ENCODE peak calls at places on chromosome 13, in five cellular contexts. L is spleen, D is adrenal gland, P is sigmoid colon, V is tibial nerve. C is an unnamed sample.

GRCh38 chr13:43959291-43959690 is 79.6 kb downstream of the LACC1 start:
- DNase-seq in L (no peak), D (no peak), P (no peak), V (no peak), C (no peak)

GRCh38 chr13:110882972-110883371 is 31.9 kb downstream of the ANKRD10 start:
- DNase-seq in L (no peak), D (no peak), P (no peak), V (no peak), C (no peak)

GRCh38 chr13:69213331-69213850 is 894.2 kb upstream of the ATXN8OS start:
- DNase-seq in L (no peak), D (no peak), P (no peak), V (no peak), C (no peak)

GRCh38 chr13:36750046-36750445 is 69.0 kb upstream of the RFXAP start:
- DNase-seq in L (no peak), D (no peak), P (no peak), V (no peak), C (no peak)

GRCh38 chr13:79382545-79383275 is 23.3 kb downstream of the RBM26 start:
- DNase-seq in L (no peak), D (no peak), P (no peak), V (no peak), C (no peak)

GRCh38 chr13:101242720-101243119 is 173.6 kb downstream of the NALCN start:
- DNase-seq in L (no peak), D (no peak), P (no peak), V (no peak), C (no peak)

GRCh38 chr13:52848455-52849190 is at the start of gene PCDH8:
- DNase-seq in L (no peak), D (peak), P (no peak), V (no peak), C (no peak)

GRCh38 chr13:113814435-113814821 is 49.4 kb downstream of the GAS6 start:
- DNase-seq in L (peak), D (no peak), P (no peak), V (no peak), C (no peak)

GRCh38 chr13:34942732-34943674 is 933 bp downstream of the NBEA start:
- DNase-seq in L (peak), D (peak), P (peak), V (no peak), C (peak)

GRCh38 chr13:110916671-110917142 is 1.8 kb upstream of the ANKRD10 start:
- DNase-seq in L (no peak), D (no peak), P (no peak), V (no peak), C (no peak)

GRCh38 chr13:35086667-35087066 is 144.6 kb downstream of the NBEA start:
- DNase-seq in L (no peak), D (no peak), P (no peak), V (no peak), C (no peak)

GRCh38 chr13:52599037-52599852 is 43.0 kb upstream of the HNRNPA1L2 start:
- DNase-seq in L (no peak), D (no peak), P (no peak), V (no peak), C (no peak)

GRCh38 chr13:51417716-51418115 is 35.1 kb downstream of the INTS6 start:
- DNase-seq in L (no peak), D (no peak), P (no peak), V (no peak), C (no peak)

GRCh38 chr13:51286135-51287002 is 53.1 kb upstream of the SERPINE3 start:
- DNase-seq in L (peak), D (peak), P (peak), V (peak), C (peak)

GRCh38 chr13:33446821-33447481 is 161.4 kb upstream of the STARD13 start:
- DNase-seq in L (no peak), D (no peak), P (no peak), V (no peak), C (no peak)

GRCh38 chr13:20501548-20501947 is 24.1 kb downstream of the CRYL1 start:
- DNase-seq in L (no peak), D (peak), P (no peak), V (no peak), C (no peak)

GRCh38 chr13:32047088-32047487 is 15.5 kb downstream of the FRY start:
- DNase-seq in L (no peak), D (no peak), P (no peak), V (no peak), C (no peak)

GRCh38 chr13:32047796-32048195 is 16.2 kb downstream of the FRY start:
- DNase-seq in L (no peak), D (no peak), P (no peak), V (no peak), C (no peak)

GRCh38 chr13:32042567-32042966 is 11.0 kb downstream of the FRY start:
- DNase-seq in L (no peak), D (no peak), P (no peak), V (no peak), C (no peak)

GRCh38 chr13:32045963-32046785 is 14.6 kb downstream of the FRY start:
- DNase-seq in L (no peak), D (no peak), P (no peak), V (no peak), C (no peak)

GRCh38 chr13:32045537-32045936 is 14.0 kb downstream of the FRY start:
- DNase-seq in L (no peak), D (no peak), P (no peak), V (no peak), C (no peak)
- H3K27ac ChIP-seq in L (peak), D (no peak), P (no peak), V (peak), C (peak)

GRCh38 chr13:109790071-109790470 is 3.7 kb upstream of the IRS2 start:
- DNase-seq in L (no peak), D (no peak), P (no peak), V (no peak), C (no peak)

GRCh38 chr13:109787135-109787954 is 962 bp upstream of the IRS2 start:
- DNase-seq in L (peak), D (peak), P (peak), V (no peak), C (peak)

GRCh38 chr13:109788372-109789195 is 2.2 kb upstream of the IRS2 start:
- DNase-seq in L (no peak), D (no peak), P (no peak), V (no peak), C (no peak)

GRCh38 chr13:109790951-109791605 is 4.7 kb upstream of the IRS2 start:
- DNase-seq in L (no peak), D (peak), P (no peak), V (no peak), C (no peak)

GRCh38 chr13:109789262-109789661 is 2.9 kb upstream of the IRS2 start:
- DNase-seq in L (no peak), D (peak), P (no peak), V (no peak), C (no peak)
- H3K4me3 ChIP-seq in L (no peak), D (no peak), P (no peak), V (no peak), C (no peak)

GRCh38 chr13:103788061-103788652 is 721.9 kb upstream of the SLC10A2 start:
- DNase-seq in L (no peak), D (no peak), P (no peak), V (no peak), C (no peak)
- TF ChIP-seq CTCF in L (no peak), D (no peak), P (no peak), V (no peak), C (no peak)

GRCh38 chr13:24348797-24349515 is 39.6 kb downstream of the C1QTNF9 start:
- DNase-seq in L (no peak), D (no peak), P (no peak), V (no peak), C (no peak)
- H3K27ac ChIP-seq in L (no peak), D (no peak), P (no peak), V (no peak), C (no peak)

DNA sequence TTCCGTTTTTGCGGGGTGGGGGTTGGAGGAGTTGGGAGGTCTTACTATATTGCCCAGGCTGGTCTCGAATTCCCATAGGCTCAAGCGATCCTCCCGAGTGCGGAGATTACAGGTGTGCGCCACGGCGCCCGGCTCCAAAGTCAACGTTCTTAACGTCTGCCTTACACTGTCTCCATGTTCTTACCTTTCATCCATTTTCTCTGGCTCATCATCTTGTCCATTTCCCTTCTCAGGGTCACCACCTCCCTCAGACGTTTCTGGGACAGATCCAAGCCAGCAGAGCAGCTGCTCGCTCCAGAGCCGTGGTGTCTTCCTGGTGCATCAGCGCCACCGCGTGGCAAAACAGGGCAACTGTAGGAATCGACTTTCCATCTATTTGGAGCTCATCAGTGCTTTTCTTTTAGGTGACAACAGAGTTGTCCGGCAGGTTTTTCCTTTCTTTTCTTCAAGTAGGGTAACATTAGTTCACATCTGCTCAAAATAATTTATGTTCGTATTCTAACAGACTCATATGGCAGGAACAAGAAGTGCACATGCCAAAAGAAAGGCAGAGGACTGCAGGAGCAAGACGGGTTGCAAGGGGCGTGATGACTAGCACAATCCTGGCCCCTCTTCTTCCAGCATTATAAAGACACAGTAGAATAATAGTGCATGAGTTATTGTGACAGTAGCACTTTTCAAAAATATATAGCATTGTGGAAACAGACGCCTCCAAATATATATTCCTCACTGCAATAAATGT is 103.1 kb upstream of the ABCC4 start:
- DNase-seq in L (peak), D (peak), P (peak), V (peak), C (no peak)
- H3K4me3 ChIP-seq in L (peak), D (no peak), P (peak), V (peak), C (peak)

GRCh38 chr13:102726430-102726829 is 31.6 kb upstream of the METTL21C start:
- DNase-seq in L (no peak), D (no peak), P (no peak), V (no peak), C (no peak)

GRCh38 chr13:102724923-102725322 is 30.1 kb upstream of the METTL21C start:
- DNase-seq in L (no peak), D (no peak), P (no peak), V (no peak), C (no peak)

DNA sequence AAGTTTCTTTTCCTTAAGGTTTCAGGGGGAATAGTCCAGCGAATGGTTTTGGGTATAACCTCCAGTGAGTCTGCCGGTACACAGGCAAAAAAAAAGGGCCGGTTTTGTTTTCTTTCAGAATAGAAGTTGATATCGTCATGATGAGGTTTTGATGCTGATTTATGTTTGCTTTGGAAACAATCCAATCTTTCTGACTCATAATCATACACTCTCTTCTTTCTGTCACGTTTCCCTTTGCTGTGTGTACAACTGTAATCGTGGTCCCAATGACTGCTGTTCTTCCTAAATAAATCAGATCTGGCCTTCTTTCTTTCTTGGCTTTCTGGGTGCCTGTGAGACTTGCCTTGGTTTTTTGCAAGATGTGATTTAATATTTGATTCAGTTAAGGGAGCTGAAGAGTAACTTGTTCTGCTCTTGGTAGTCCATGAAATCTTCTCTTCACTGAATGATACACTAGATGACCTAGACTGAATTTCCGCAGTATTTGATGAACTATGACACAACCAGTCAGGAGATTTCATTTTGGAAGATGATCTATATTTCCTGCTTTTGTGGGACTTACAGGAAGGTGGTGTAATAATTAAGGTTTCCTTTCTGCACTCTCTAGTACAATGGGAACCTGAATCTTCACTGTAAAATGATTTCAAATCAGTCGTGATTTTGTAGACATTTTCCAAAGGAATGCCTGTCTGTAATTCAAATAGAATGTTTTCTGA is 34.9 kb upstream of the METTL21C start:
- DNase-seq in L (no peak), D (no peak), P (no peak), V (no peak), C (no peak)
- TF ChIP-seq CTCF in L (no peak), D (no peak), P (no peak), V (no peak), C (no peak)

GRCh38 chr13:42360046-42360445 is 88.1 kb downstream of the AKAP11 start:
- DNase-seq in L (no peak), D (no peak), P (no peak), V (no peak), C (no peak)

GRCh38 chr13:42361701-42362100 is 89.7 kb downstream of the AKAP11 start:
- DNase-seq in L (no peak), D (no peak), P (no peak), V (no peak), C (no peak)

GRCh38 chr13:42355118-42355840 is 83.3 kb downstream of the AKAP11 start:
- DNase-seq in L (no peak), D (no peak), P (no peak), V (no peak), C (no peak)

GRCh38 chr13:42354246-42355117 is 82.5 kb downstream of the AKAP11 start:
- DNase-seq in L (no peak), D (no peak), P (no peak), V (no peak), C (no peak)

DNA sequence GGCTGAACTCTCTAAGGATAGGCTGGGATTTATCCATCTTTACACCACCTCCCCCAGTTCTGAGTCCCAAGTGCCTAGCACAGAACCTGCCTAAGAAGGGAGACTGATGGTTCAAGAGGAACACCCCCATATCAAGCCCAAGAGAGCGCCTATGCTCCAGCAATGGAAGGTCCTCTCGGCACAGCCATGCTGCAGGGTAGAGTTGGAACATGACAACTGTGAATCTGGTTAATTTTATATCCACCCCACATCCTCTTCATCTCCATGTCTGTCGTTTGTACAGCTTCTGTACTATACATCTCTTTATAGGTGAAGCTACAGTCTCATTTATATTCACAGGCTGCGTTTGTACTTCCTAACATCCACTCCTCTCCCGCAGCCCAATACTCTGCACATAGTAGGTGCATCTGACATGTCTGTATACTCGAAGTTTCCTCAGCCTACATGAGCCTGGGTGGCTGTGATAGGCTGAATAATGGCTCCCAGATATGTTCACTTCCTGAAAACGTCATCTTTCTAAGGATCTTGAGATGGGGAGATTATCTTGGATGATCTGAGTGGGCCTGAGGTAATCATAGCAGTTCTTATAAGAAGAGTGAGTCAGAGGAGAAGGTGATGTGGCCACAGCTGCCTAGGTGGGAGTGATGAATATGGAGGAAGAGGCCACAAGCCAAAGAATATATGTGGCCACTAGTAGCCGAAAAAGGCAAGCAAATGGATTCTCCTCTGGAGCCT is 84.1 kb downstream of the AKAP11 start:
- DNase-seq in L (no peak), D (no peak), P (no peak), V (no peak), C (no peak)
- H3K27ac ChIP-seq in L (no peak), D (no peak), P (no peak), V (no peak), C (no peak)